ENCODE peak calls at places on chromosomes 5 and 9, in six cellular contexts. I, U, B, H, S and L are unnamed samples.

GRCh38 chr5:149636861-149637246 is 55.6 kb downstream of the ARHGEF37 start:
- DNase-seq in I (no peak), U (peak; percentile 60), B (peak; percentile 83), H (peak; percentile 63), S (peak; percentile 41), L (peak; percentile 81)

GRCh38 chr5:56262269-56262668 is 29.1 kb upstream of the ANKRD55 start:
- DNase-seq in I (no peak), U (no peak), B (no peak), H (no peak), S (no peak), L (no peak)

GRCh38 chr5:124748687-124749594 is 2.5 kb upstream of the ZNF608 start:
- DNase-seq in I (peak; percentile 86), U (peak; percentile 59), B (peak; percentile 73), H (peak; percentile 81), S (peak; percentile 1), L (peak; percentile 80)

GRCh38 chr9:9764821-9765220 is 848.0 kb downstream of the PTPRD start:
- DNase-seq in I (no peak), U (no peak), B (no peak), H (no peak), S (no peak), L (peak; percentile 11)

GRCh38 chr5:41896230-41896629 is 7.9 kb upstream of the RIMOC1 start:
- DNase-seq in I (no peak), U (no peak), B (no peak), H (no peak), S (no peak), L (no peak)

GRCh38 chr5:167970002-167970401 is 321.4 kb upstream of the WWC1 start:
- DNase-seq in I (no peak), U (no peak), B (no peak), H (no peak), S (no peak), L (no peak)

GRCh38 chr5:79318935-79319614 is 83.1 kb downstream of the JMY start:
- DNase-seq in I (no peak), U (peak; percentile 16), B (no peak), H (no peak), S (no peak), L (no peak)

GRCh38 chr9:120723547-120723946 is 9.3 kb upstream of the MEGF9 start:
- DNase-seq in I (no peak), U (no peak), B (no peak), H (no peak), S (no peak), L (no peak)

GRCh38 chr9:84045481-84046097 is 65.0 kb downstream of the RMI1 start:
- DNase-seq in I (no peak), U (no peak), B (no peak), H (peak; percentile 18), S (no peak), L (no peak)

GRCh38 chr5:157476699-157477408 is 16.8 kb downstream of the NIPAL4 start:
- DNase-seq in I (no peak), U (peak; percentile 70), B (no peak), H (peak; percentile 75), S (peak; percentile 27), L (peak; percentile 85)

GRCh38 chr9:121261107-121261460 is 6.9 kb upstream of the GSN start:
- DNase-seq in I (no peak), U (no peak), B (no peak), H (no peak), S (no peak), L (peak; percentile 58)

GRCh38 chr9:85528607-85529006 is 213.1 kb downstream of the AGTPBP1 start:
- DNase-seq in I (no peak), U (no peak), B (no peak), H (no peak), S (no peak), L (no peak)

GRCh38 chr9:93908591-93909241 is 46.4 kb downstream of the BARX1 start:
- DNase-seq in I (no peak), U (no peak), B (no peak), H (no peak), S (no peak), L (peak; percentile 45)

GRCh38 chr5:73544429-73545402 is 20.7 kb downstream of the ANKRA2 start:
- DNase-seq in I (no peak), U (no peak), B (no peak), H (peak; percentile 100), S (no peak), L (peak; percentile 21)

GRCh38 chr9:82721596-82721995 is 341.3 kb downstream of the RASEF start:
- DNase-seq in I (no peak), U (no peak), B (no peak), H (no peak), S (no peak), L (no peak)

GRCh38 chr5:164832545-164832944 is 1327.1 kb downstream of the MAT2B start:
- DNase-seq in I (no peak), U (no peak), B (no peak), H (no peak), S (no peak), L (peak; percentile 7)

GRCh38 chr9:135692410-135692809 is 6.9 kb downstream of the SOHLH1 start:
- DNase-seq in I (no peak), U (no peak), B (no peak), H (no peak), S (no peak), L (no peak)

GRCh38 chr5:37005252-37005651 is 128.7 kb downstream of the NIPBL start:
- DNase-seq in I (no peak), U (no peak), B (no peak), H (no peak), S (no peak), L (no peak)

GRCh38 chr5:31470608-31471007 is 61.3 kb downstream of the DROSHA start:
- DNase-seq in I (no peak), U (peak; percentile 82), B (no peak), H (no peak), S (no peak), L (no peak)

GRCh38 chr5:144284036-144284435 is 113.4 kb downstream of the KCTD16 start:
- DNase-seq in I (no peak), U (no peak), B (no peak), H (no peak), S (no peak), L (no peak)

GRCh38 chr5:68433921-68434879 is 218.6 kb downstream of the PIK3R1 start:
- DNase-seq in I (peak; percentile 99), U (peak; percentile 87), B (no peak), H (peak; percentile 70), S (peak; percentile 52), L (no peak)

GRCh38 chr9:110049699-110050450 is 158.1 kb downstream of the C9orf152 start:
- DNase-seq in I (no peak), U (no peak), B (peak; percentile 71), H (no peak), S (no peak), L (peak; percentile 65)

GRCh38 chr9:33867747-33868429 is 50.9 kb downstream of the UBE2R2 start:
- DNase-seq in I (no peak), U (no peak), B (peak; percentile 41), H (no peak), S (no peak), L (peak; percentile 12)

GRCh38 chr5:57033103-57033502 is 81.2 kb upstream of the MIER3 start:
- DNase-seq in I (no peak), U (no peak), B (no peak), H (no peak), S (no peak), L (no peak)

GRCh38 chr9:6557883-6558282 is 87.6 kb downstream of the GLDC start:
- DNase-seq in I (no peak), U (no peak), B (no peak), H (no peak), S (no peak), L (peak; percentile 69)

GRCh38 chr5:14732991-14733390 is 68.5 kb downstream of the OTULIN start:
- DNase-seq in I (no peak), U (no peak), B (no peak), H (no peak), S (no peak), L (no peak)

GRCh38 chr5:126868961-126869451 is 92.1 kb downstream of the LMNB1 start:
- DNase-seq in I (no peak), U (no peak), B (peak; percentile 71), H (no peak), S (no peak), L (peak; percentile 75)

GRCh38 chr9:134366223-134367031 is 40.2 kb downstream of the RXRA start:
- DNase-seq in I (no peak), U (no peak), B (no peak), H (no peak), S (peak; percentile 88), L (peak; percentile 93)

GRCh38 chr9:134365115-134365596 is 38.9 kb downstream of the RXRA start:
- DNase-seq in I (no peak), U (no peak), B (no peak), H (no peak), S (no peak), L (no peak)

GRCh38 chr9:134364391-134365114 is 38.3 kb downstream of the RXRA start:
- DNase-seq in I (no peak), U (no peak), B (no peak), H (peak; percentile 76), S (no peak), L (no peak)

GRCh38 chr9:134367061-134367460 is 40.8 kb downstream of the RXRA start:
- DNase-seq in I (no peak), U (no peak), B (no peak), H (no peak), S (no peak), L (peak; percentile 64)

GRCh38 chr9:134365791-134366222 is 39.6 kb downstream of the RXRA start:
- DNase-seq in I (no peak), U (peak; percentile 45), B (no peak), H (no peak), S (no peak), L (peak; percentile 85)
- TF ChIP-seq GABPA in I (no peak), U (no peak), B (no peak), H (no peak), S (no peak), L (no peak)

DNA sequence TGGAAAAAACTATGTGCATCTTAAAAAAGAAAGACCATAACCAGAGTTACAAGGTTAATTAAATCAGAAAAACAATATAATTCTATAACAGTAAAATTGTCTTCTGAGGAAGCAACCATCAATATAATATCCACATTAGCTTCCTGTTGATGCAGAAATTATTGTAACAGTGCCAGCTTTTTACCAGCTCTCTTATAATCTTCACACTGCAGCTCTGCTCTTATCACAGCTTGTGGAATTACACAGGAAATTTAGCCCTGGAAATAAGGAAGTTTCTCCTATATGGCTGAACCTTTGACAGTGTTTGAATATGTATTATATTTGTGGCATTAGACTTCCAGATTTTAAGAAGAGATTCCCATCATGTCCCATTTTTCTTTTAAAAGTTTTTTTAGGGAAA is 49.1 kb upstream of the TEK start:
- DNase-seq in I (no peak), U (no peak), B (no peak), H (no peak), S (no peak), L (no peak)
- TF ChIP-seq GABPA in I (no peak), U (no peak), B (no peak), H (no peak), S (no peak), L (no peak)

DNA sequence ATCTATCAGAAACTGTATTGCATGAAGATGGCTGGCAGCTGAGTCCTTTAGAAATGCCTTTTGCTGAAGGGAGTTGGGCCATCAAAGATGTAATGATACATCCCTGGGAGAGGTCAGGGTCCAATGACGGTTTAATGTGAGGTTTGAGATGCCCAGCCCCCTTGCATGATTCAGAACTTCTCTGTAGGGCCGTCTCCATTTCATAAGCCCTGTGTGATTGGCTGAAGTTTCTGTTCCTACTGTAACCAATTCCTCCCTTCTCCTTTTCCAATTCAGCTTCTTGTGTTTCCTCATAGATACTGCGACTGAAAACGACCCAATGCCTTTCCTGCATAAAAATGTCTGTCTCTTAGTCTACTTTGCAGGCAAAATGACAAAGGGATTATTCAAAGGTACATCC is 47.9 kb upstream of the ST8SIA4 start:
- DNase-seq in I (no peak), U (no peak), B (no peak), H (no peak), S (peak; percentile 4), L (no peak)
- TF ChIP-seq GABPA in I (no peak), U (no peak), B (no peak), H (no peak), S (no peak), L (no peak)

GRCh38 chr5:160398806-160399205 is 1.0 kb downstream of the FAM200C start:
- DNase-seq in I (no peak), U (no peak), B (no peak), H (no peak), S (no peak), L (no peak)
- TF ChIP-seq GABPA in I (no peak), U (no peak), B (no peak), H (no peak), S (no peak), L (no peak)